ENCODE peak calls at places on chromosomes 5 and 9, in eight cellular contexts. One of them, this sample, is unnamed.

GRCh38 chr9:79233542-79233941 is 338.2 kb upstream of the TLE4 start:
- DNase-seq in suprapubic skin: no peak
- DNase-seq in GM23338: peak
- DNase-seq in spleen: no peak
- DNase-seq in breast epithelium: no peak
- DNase-seq in transverse colon: no peak
- DNase-seq in HL-60: no peak
- DNase-seq in prostate gland: peak
- DNase-seq in this sample: no peak

GRCh38 chr5:93164690-93165089 is 416.3 kb downstream of the NR2F1-AS1 start:
- DNase-seq in suprapubic skin: no peak
- DNase-seq in GM23338: no peak
- DNase-seq in spleen: no peak
- DNase-seq in breast epithelium: no peak
- DNase-seq in transverse colon: peak
- DNase-seq in HL-60: no peak
- DNase-seq in prostate gland: no peak
- DNase-seq in this sample: no peak

GRCh38 chr5:121744577-121744976 is 107.1 kb upstream of the FTMT start:
- DNase-seq in suprapubic skin: no peak
- DNase-seq in GM23338: no peak
- DNase-seq in spleen: no peak
- DNase-seq in breast epithelium: no peak
- DNase-seq in transverse colon: no peak
- DNase-seq in HL-60: no peak
- DNase-seq in prostate gland: no peak
- DNase-seq in this sample: no peak

GRCh38 chr9:76905984-76906861 is at the start of gene PRUNE2:
- DNase-seq in suprapubic skin: peak
- DNase-seq in GM23338: peak
- DNase-seq in spleen: no peak
- DNase-seq in breast epithelium: peak
- DNase-seq in transverse colon: peak
- DNase-seq in HL-60: no peak
- DNase-seq in prostate gland: peak
- DNase-seq in this sample: peak

GRCh38 chr9:70805953-70806352 is 315.5 kb downstream of the TRPM3 start:
- DNase-seq in suprapubic skin: no peak
- DNase-seq in GM23338: no peak
- DNase-seq in spleen: no peak
- DNase-seq in breast epithelium: no peak
- DNase-seq in transverse colon: no peak
- DNase-seq in HL-60: no peak
- DNase-seq in prostate gland: peak
- DNase-seq in this sample: no peak

GRCh38 chr5:126143622-126144021 is 279.6 kb upstream of the GRAMD2B start:
- DNase-seq in suprapubic skin: no peak
- DNase-seq in GM23338: no peak
- DNase-seq in spleen: no peak
- DNase-seq in breast epithelium: no peak
- DNase-seq in transverse colon: no peak
- DNase-seq in HL-60: no peak
- DNase-seq in prostate gland: no peak
- DNase-seq in this sample: no peak

GRCh38 chr9:104923289-104923688 is 4.7 kb downstream of the ABCA1 start:
- DNase-seq in suprapubic skin: no peak
- DNase-seq in GM23338: no peak
- DNase-seq in spleen: no peak
- DNase-seq in breast epithelium: no peak
- DNase-seq in transverse colon: no peak
- DNase-seq in HL-60: no peak
- DNase-seq in prostate gland: no peak
- DNase-seq in this sample: no peak

GRCh38 chr9:105052346-105052745 is 124.4 kb upstream of the ABCA1 start:
- DNase-seq in suprapubic skin: no peak
- DNase-seq in GM23338: no peak
- DNase-seq in spleen: no peak
- DNase-seq in breast epithelium: no peak
- DNase-seq in transverse colon: no peak
- DNase-seq in HL-60: no peak
- DNase-seq in prostate gland: no peak
- DNase-seq in this sample: no peak

GRCh38 chr5:425714-426113 is 17.3 kb upstream of the EXOC3 start:
- DNase-seq in suprapubic skin: no peak
- DNase-seq in GM23338: no peak
- DNase-seq in spleen: no peak
- DNase-seq in breast epithelium: no peak
- DNase-seq in transverse colon: no peak
- DNase-seq in HL-60: no peak
- DNase-seq in prostate gland: no peak
- DNase-seq in this sample: no peak

GRCh38 chr9:106575903-106576755 is 286.8 kb upstream of the ZNF462 start:
- DNase-seq in suprapubic skin: no peak
- DNase-seq in GM23338: no peak
- DNase-seq in spleen: no peak
- DNase-seq in breast epithelium: no peak
- DNase-seq in transverse colon: no peak
- DNase-seq in HL-60: no peak
- DNase-seq in prostate gland: no peak
- DNase-seq in this sample: no peak

GRCh38 chr9:91191443-91192378 is 170.0 kb downstream of the AUH start:
- DNase-seq in suprapubic skin: peak
- DNase-seq in GM23338: no peak
- DNase-seq in spleen: no peak
- DNase-seq in breast epithelium: no peak
- DNase-seq in transverse colon: no peak
- DNase-seq in HL-60: no peak
- DNase-seq in prostate gland: no peak
- DNase-seq in this sample: no peak

GRCh38 chr5:9149988-9150387 is 395.9 kb downstream of the SEMA5A start:
- DNase-seq in suprapubic skin: no peak
- DNase-seq in GM23338: no peak
- DNase-seq in spleen: no peak
- DNase-seq in breast epithelium: no peak
- DNase-seq in transverse colon: no peak
- DNase-seq in HL-60: no peak
- DNase-seq in prostate gland: no peak
- DNase-seq in this sample: no peak

GRCh38 chr9:78664370-78664769 is 367.4 kb downstream of the PSAT1 start:
- DNase-seq in suprapubic skin: no peak
- DNase-seq in GM23338: no peak
- DNase-seq in spleen: no peak
- DNase-seq in breast epithelium: no peak
- DNase-seq in transverse colon: no peak
- DNase-seq in HL-60: no peak
- DNase-seq in prostate gland: no peak
- DNase-seq in this sample: no peak

GRCh38 chr5:134410822-134411221 is 859 bp downstream of the CDKN2AIPNL start:
- DNase-seq in suprapubic skin: no peak
- DNase-seq in GM23338: no peak
- DNase-seq in spleen: no peak
- DNase-seq in breast epithelium: no peak
- DNase-seq in transverse colon: no peak
- DNase-seq in HL-60: no peak
- DNase-seq in prostate gland: no peak
- DNase-seq in this sample: no peak

GRCh38 chr5:175749591-175749990 is 91.7 kb downstream of the HRH2 start:
- DNase-seq in suprapubic skin: no peak
- DNase-seq in GM23338: no peak
- DNase-seq in spleen: no peak
- DNase-seq in breast epithelium: peak
- DNase-seq in transverse colon: no peak
- DNase-seq in HL-60: no peak
- DNase-seq in prostate gland: no peak
- DNase-seq in this sample: no peak

GRCh38 chr5:6686916-6687409 is 26.3 kb upstream of the TENT4A start:
- DNase-seq in suprapubic skin: no peak
- DNase-seq in GM23338: peak
- DNase-seq in spleen: no peak
- DNase-seq in breast epithelium: no peak
- DNase-seq in transverse colon: no peak
- DNase-seq in HL-60: no peak
- DNase-seq in prostate gland: no peak
- DNase-seq in this sample: no peak

GRCh38 chr5:112350626-112351025 is 68.5 kb downstream of the EPB41L4A start:
- DNase-seq in suprapubic skin: no peak
- DNase-seq in GM23338: no peak
- DNase-seq in spleen: no peak
- DNase-seq in breast epithelium: no peak
- DNase-seq in transverse colon: no peak
- DNase-seq in HL-60: no peak
- DNase-seq in prostate gland: no peak
- DNase-seq in this sample: no peak

GRCh38 chr9:122609810-122610209 is 4.7 kb upstream of the OR1Q1 start:
- DNase-seq in suprapubic skin: no peak
- DNase-seq in GM23338: no peak
- DNase-seq in spleen: no peak
- DNase-seq in breast epithelium: peak
- DNase-seq in transverse colon: no peak
- DNase-seq in HL-60: no peak
- DNase-seq in prostate gland: no peak
- DNase-seq in this sample: no peak

GRCh38 chr5:158660726-158661125 is 439.0 kb downstream of the EBF1 start:
- DNase-seq in suprapubic skin: no peak
- DNase-seq in GM23338: no peak
- DNase-seq in spleen: no peak
- DNase-seq in breast epithelium: no peak
- DNase-seq in transverse colon: no peak
- DNase-seq in HL-60: no peak
- DNase-seq in prostate gland: no peak
- DNase-seq in this sample: no peak

GRCh38 chr9:7209051-7209450 is 451.3 kb downstream of the KDM4C start:
- DNase-seq in suprapubic skin: no peak
- DNase-seq in GM23338: no peak
- DNase-seq in spleen: no peak
- DNase-seq in breast epithelium: no peak
- DNase-seq in transverse colon: no peak
- DNase-seq in HL-60: no peak
- DNase-seq in prostate gland: no peak
- DNase-seq in this sample: no peak

GRCh38 chr9:37984672-37985611 is 81.0 kb upstream of the SLC25A51 start:
- DNase-seq in suprapubic skin: no peak
- DNase-seq in GM23338: no peak
- DNase-seq in spleen: peak
- DNase-seq in breast epithelium: no peak
- DNase-seq in transverse colon: peak
- DNase-seq in HL-60: no peak
- DNase-seq in prostate gland: no peak
- DNase-seq in this sample: no peak

GRCh38 chr9:96680812-96681499 is 25.8 kb upstream of the PRXL2C start:
- DNase-seq in suprapubic skin: no peak
- DNase-seq in GM23338: no peak
- DNase-seq in spleen: no peak
- DNase-seq in breast epithelium: no peak
- DNase-seq in transverse colon: no peak
- DNase-seq in HL-60: no peak
- DNase-seq in prostate gland: no peak
- DNase-seq in this sample: no peak

GRCh38 chr9:96688215-96688614 is 33.1 kb upstream of the PRXL2C start:
- DNase-seq in suprapubic skin: no peak
- DNase-seq in GM23338: no peak
- DNase-seq in spleen: no peak
- DNase-seq in breast epithelium: no peak
- DNase-seq in transverse colon: no peak
- DNase-seq in HL-60: no peak
- DNase-seq in prostate gland: no peak
- DNase-seq in this sample: no peak

GRCh38 chr9:96691326-96691725 is 36.2 kb upstream of the PRXL2C start:
- DNase-seq in suprapubic skin: no peak
- DNase-seq in GM23338: no peak
- DNase-seq in spleen: no peak
- DNase-seq in breast epithelium: no peak
- DNase-seq in transverse colon: no peak
- DNase-seq in HL-60: no peak
- DNase-seq in prostate gland: no peak
- DNase-seq in this sample: no peak

GRCh38 chr9:96688745-96689464 is 33.8 kb upstream of the PRXL2C start:
- DNase-seq in suprapubic skin: no peak
- DNase-seq in GM23338: no peak
- DNase-seq in spleen: no peak
- DNase-seq in breast epithelium: no peak
- DNase-seq in transverse colon: no peak
- DNase-seq in HL-60: no peak
- DNase-seq in prostate gland: no peak
- DNase-seq in this sample: no peak

GRCh38 chr9:96686638-96687335 is 31.7 kb upstream of the PRXL2C start:
- DNase-seq in suprapubic skin: peak
- DNase-seq in GM23338: peak
- DNase-seq in spleen: peak
- DNase-seq in breast epithelium: peak
- DNase-seq in transverse colon: peak
- DNase-seq in HL-60: no peak
- DNase-seq in prostate gland: peak
- DNase-seq in this sample: peak
- TF ChIP-seq POLR2AphosphoS5 in suprapubic skin: no peak
- TF ChIP-seq POLR2AphosphoS5 in GM23338: peak
- TF ChIP-seq POLR2AphosphoS5 in spleen: peak
- TF ChIP-seq POLR2AphosphoS5 in breast epithelium: peak
- TF ChIP-seq POLR2AphosphoS5 in transverse colon: peak
- TF ChIP-seq POLR2AphosphoS5 in HL-60: no peak
- TF ChIP-seq POLR2AphosphoS5 in prostate gland: no peak
- TF ChIP-seq POLR2AphosphoS5 in this sample: peak

GRCh38 chr5:129963359-129963758 is 59.1 kb downstream of the CHSY3 start:
- DNase-seq in suprapubic skin: no peak
- DNase-seq in GM23338: no peak
- DNase-seq in spleen: no peak
- DNase-seq in breast epithelium: no peak
- DNase-seq in transverse colon: no peak
- DNase-seq in HL-60: no peak
- DNase-seq in prostate gland: no peak
- DNase-seq in this sample: no peak
- H3K4me3 ChIP-seq in suprapubic skin: no peak
- H3K4me3 ChIP-seq in GM23338: no peak
- H3K4me3 ChIP-seq in spleen: no peak
- H3K4me3 ChIP-seq in breast epithelium: no peak
- H3K4me3 ChIP-seq in transverse colon: no peak
- H3K4me3 ChIP-seq in HL-60: no peak
- H3K4me3 ChIP-seq in prostate gland: no peak
- H3K4me3 ChIP-seq in this sample: no peak

DNA sequence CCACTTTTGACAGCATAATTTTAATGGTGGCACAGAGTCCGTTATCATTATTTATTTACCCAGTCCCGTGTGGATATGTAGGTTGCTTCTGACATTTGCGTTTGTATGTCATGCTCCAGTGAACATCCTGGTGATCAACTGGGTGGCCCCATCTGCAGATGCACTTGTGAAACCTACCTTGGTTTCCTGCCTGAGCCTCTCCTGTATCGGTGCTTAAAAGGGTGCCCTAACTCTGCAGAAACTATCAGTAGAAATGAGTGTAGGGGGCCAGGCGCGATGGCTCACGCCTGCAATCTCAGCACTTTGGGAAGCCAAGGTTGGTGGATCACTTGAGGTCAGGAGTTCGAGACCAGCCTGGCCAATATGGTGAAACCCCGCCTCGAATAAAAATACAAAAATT is 92.1 kb upstream of the IER5L start:
- DNase-seq in suprapubic skin: no peak
- DNase-seq in GM23338: no peak
- DNase-seq in spleen: peak
- DNase-seq in breast epithelium: no peak
- DNase-seq in transverse colon: peak
- DNase-seq in HL-60: no peak
- DNase-seq in prostate gland: no peak
- DNase-seq in this sample: peak
- TF ChIP-seq POLR2AphosphoS5 in suprapubic skin: no peak
- TF ChIP-seq POLR2AphosphoS5 in GM23338: no peak
- TF ChIP-seq POLR2AphosphoS5 in spleen: no peak
- TF ChIP-seq POLR2AphosphoS5 in breast epithelium: no peak
- TF ChIP-seq POLR2AphosphoS5 in transverse colon: no peak
- TF ChIP-seq POLR2AphosphoS5 in HL-60: no peak
- TF ChIP-seq POLR2AphosphoS5 in prostate gland: no peak
- TF ChIP-seq POLR2AphosphoS5 in this sample: no peak

GRCh38 chr9:134173127-134174072 is 9.0 kb upstream of the RNU6ATAC start:
- DNase-seq in suprapubic skin: peak
- DNase-seq in GM23338: no peak
- DNase-seq in spleen: peak
- DNase-seq in breast epithelium: no peak
- DNase-seq in transverse colon: no peak
- DNase-seq in HL-60: no peak
- DNase-seq in prostate gland: no peak
- DNase-seq in this sample: no peak
- H3K4me3 ChIP-seq in suprapubic skin: no peak
- H3K4me3 ChIP-seq in GM23338: no peak
- H3K4me3 ChIP-seq in spleen: no peak
- H3K4me3 ChIP-seq in breast epithelium: no peak
- H3K4me3 ChIP-seq in transverse colon: no peak
- H3K4me3 ChIP-seq in HL-60: no peak
- H3K4me3 ChIP-seq in prostate gland: no peak
- H3K4me3 ChIP-seq in this sample: no peak

This sample was measured in stomach.